ENCODE peak calls at places on chromosomes 4 and X, in four cellular contexts. One of them, this sample, is unnamed.

GRCh38 chrX:136192839-136193414 is 45.6 kb downstream of the FHL1 start:
- DNase-seq in HepG2: no peak
- DNase-seq in heart left ventricle: no peak
- DNase-seq in GM12891: no peak
- DNase-seq in this sample: no peak

GRCh38 chr4:24932831-24933230 is 20.0 kb upstream of the CCDC149 start:
- DNase-seq in GM12891: no peak
- DNase-seq in heart left ventricle: no peak
- DNase-seq in HepG2: no peak
- DNase-seq in this sample: no peak

GRCh38 chrX:68953331-68953730 is 124.5 kb downstream of the EFNB1 start:
- DNase-seq in GM12891: no peak
- DNase-seq in heart left ventricle: no peak
- DNase-seq in HepG2: no peak
- DNase-seq in this sample: no peak

GRCh38 chr4:168919706-168920324 is 90.2 kb downstream of the CBR4 start:
- DNase-seq in GM12891: no peak
- DNase-seq in heart left ventricle: no peak
- DNase-seq in HepG2: peak
- DNase-seq in this sample: no peak

GRCh38 chrX:24468245-24468644 is 3.2 kb downstream of the PDK3 start:
- DNase-seq in heart left ventricle: no peak
- DNase-seq in GM12891: no peak
- DNase-seq in HepG2: no peak
- DNase-seq in this sample: no peak

GRCh38 chrX:153643431-153644351 is 3.3 kb upstream of the DUSP9 start:
- DNase-seq in heart left ventricle: no peak
- DNase-seq in HepG2: no peak
- DNase-seq in GM12891: no peak
- DNase-seq in this sample: no peak

GRCh38 chr4:41326776-41327175 is 70.0 kb downstream of the UCHL1 start:
- DNase-seq in HepG2: no peak
- DNase-seq in heart left ventricle: no peak
- DNase-seq in GM12891: no peak
- DNase-seq in this sample: no peak

GRCh38 chr4:74615411-74615810 is 170.5 kb downstream of the AREG start:
- DNase-seq in heart left ventricle: no peak
- DNase-seq in GM12891: no peak
- DNase-seq in HepG2: no peak
- DNase-seq in this sample: no peak

GRCh38 chr4:9996319-9997110 is 24.8 kb downstream of the SLC2A9 start:
- DNase-seq in HepG2: no peak
- DNase-seq in GM12891: no peak
- DNase-seq in heart left ventricle: no peak
- DNase-seq in this sample: no peak

GRCh38 chrX:3076416-3076991 is 35.2 kb downstream of the ARSF start:
- DNase-seq in heart left ventricle: no peak
- DNase-seq in HepG2: no peak
- DNase-seq in GM12891: no peak
- DNase-seq in this sample: no peak

GRCh38 chr4:6372649-6373525 is 99.5 kb downstream of the PPP2R2C start:
- DNase-seq in GM12891: peak
- DNase-seq in HepG2: peak
- DNase-seq in heart left ventricle: no peak
- DNase-seq in this sample: peak

GRCh38 chrX:151973851-151974335 is 583 bp downstream of the GABRE start:
- DNase-seq in GM12891: no peak
- DNase-seq in heart left ventricle: peak
- DNase-seq in HepG2: no peak
- DNase-seq in this sample: no peak

GRCh38 chrX:103376118-103376978 is at the start of gene BEX3:
- DNase-seq in HepG2: peak
- DNase-seq in GM12891: no peak
- DNase-seq in heart left ventricle: peak
- DNase-seq in this sample: no peak

GRCh38 chr4:141134051-141134450 is 782 bp upstream of the RNF150 start:
- DNase-seq in GM12891: no peak
- DNase-seq in heart left ventricle: no peak
- DNase-seq in HepG2: no peak
- DNase-seq in this sample: no peak

GRCh38 chrX:111262086-111262485 is 8.2 kb downstream of the CAPN6 start:
- DNase-seq in HepG2: no peak
- DNase-seq in heart left ventricle: no peak
- DNase-seq in GM12891: no peak
- DNase-seq in this sample: no peak

GRCh38 chrX:155026727-155027508 is at the start of gene FUNDC2:
- DNase-seq in GM12891: peak
- DNase-seq in HepG2: peak
- DNase-seq in heart left ventricle: peak
- DNase-seq in this sample: peak

GRCh38 chrX:155023907-155024833 is 1.6 kb upstream of the F8 start:
- DNase-seq in GM12891: no peak
- DNase-seq in HepG2: no peak
- DNase-seq in heart left ventricle: no peak
- DNase-seq in this sample: no peak

GRCh38 chrX:155020591-155020990 is 1.9 kb downstream of the F8 start:
- DNase-seq in GM12891: no peak
- DNase-seq in heart left ventricle: no peak
- DNase-seq in HepG2: no peak
- DNase-seq in this sample: no peak

GRCh38 chrX:155026420-155026726 is 271 bp upstream of the FUNDC2 start:
- DNase-seq in HepG2: no peak
- DNase-seq in heart left ventricle: no peak
- DNase-seq in GM12891: no peak
- DNase-seq in this sample: no peak

DNA sequence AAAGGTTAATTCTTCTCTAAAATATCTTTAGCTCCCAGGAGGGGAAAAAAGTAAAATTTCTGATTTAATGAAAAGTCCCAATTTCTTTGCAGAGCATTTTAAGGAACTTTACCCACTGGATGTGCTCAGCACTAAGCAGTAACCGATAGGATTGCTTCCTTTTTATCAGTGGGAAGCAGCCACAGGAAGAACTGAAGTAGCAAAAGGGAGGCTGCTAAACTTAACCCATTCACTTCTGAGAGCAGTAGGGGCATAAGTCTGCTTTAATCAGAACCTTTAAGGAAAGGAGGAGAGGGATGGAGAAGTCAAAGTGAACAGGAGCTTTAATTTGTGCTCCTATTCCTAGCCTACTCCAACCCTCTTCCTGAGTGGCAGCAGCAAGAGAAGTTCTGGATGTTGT is at the start of gene F8:
- DNase-seq in heart left ventricle: no peak
- DNase-seq in HepG2: no peak
- DNase-seq in GM12891: no peak
- DNase-seq in this sample: no peak
- TF ChIP-seq POLR2A in heart left ventricle: no peak
- TF ChIP-seq POLR2A in HepG2: no peak
- TF ChIP-seq POLR2A in GM12891: no peak
- TF ChIP-seq POLR2A in this sample: no peak

DNA sequence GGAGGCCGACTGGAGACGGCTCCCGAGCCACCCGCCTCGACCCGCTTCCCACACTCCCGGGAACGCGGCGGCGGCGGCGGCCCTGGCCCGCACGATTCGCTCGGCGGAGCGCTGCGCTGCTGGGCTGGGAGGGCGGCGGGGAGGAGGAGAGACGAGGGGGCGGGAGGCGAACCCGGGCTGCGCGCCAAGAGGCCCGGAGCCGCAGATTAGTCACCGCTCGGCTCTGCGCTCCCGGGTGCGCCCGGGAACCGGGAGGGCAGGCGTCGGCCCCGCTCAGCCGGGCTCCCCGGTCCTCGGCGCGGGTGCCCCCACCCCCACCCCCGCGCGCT is 11.2 kb upstream of the BCOR start:
- DNase-seq in heart left ventricle: peak
- DNase-seq in HepG2: no peak
- DNase-seq in GM12891: no peak
- DNase-seq in this sample: peak
- TF ChIP-seq POLR2A in heart left ventricle: no peak
- TF ChIP-seq POLR2A in HepG2: no peak
- TF ChIP-seq POLR2A in GM12891: no peak
- TF ChIP-seq POLR2A in this sample: no peak

DNA sequence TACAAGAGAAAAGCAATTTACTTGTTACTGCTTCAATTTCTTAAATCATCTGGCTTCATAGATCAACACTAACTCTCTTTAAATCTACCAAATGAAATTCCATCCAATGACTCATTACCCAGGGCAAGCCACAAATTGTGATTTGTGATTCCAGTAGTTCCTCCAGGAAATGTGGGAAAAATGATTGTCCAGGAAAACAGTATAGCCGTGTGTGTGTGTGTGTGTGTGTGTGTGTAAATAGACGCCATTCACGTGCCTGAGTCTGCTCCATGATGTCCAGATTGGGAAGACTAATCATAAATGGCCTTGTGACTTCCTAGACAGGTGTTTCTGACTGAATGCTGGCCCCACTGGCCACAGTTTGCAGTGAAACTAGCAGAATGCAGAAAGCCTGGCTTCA is 121.3 kb downstream of the HS6ST2 start:
- DNase-seq in GM12891: no peak
- DNase-seq in heart left ventricle: no peak
- DNase-seq in HepG2: no peak
- DNase-seq in this sample: no peak
- TF ChIP-seq POLR2A in GM12891: no peak
- TF ChIP-seq POLR2A in heart left ventricle: no peak
- TF ChIP-seq POLR2A in HepG2: no peak
- TF ChIP-seq POLR2A in this sample: no peak

GRCh38 chrX:21374163-21374993 is at the start of gene CNKSR2:
- DNase-seq in HepG2: no peak
- DNase-seq in heart left ventricle: peak
- DNase-seq in GM12891: peak
- DNase-seq in this sample: peak
- TF ChIP-seq POLR2A in HepG2: no peak
- TF ChIP-seq POLR2A in heart left ventricle: no peak
- TF ChIP-seq POLR2A in GM12891: no peak
- TF ChIP-seq POLR2A in this sample: no peak